ENCODE peak calls at places on chromosomes 12 and 14, in five cellular contexts. X is heart right ventricle, B is pancreas, L is right lobe of liver, G is bronchial epithelial cell. J is an unnamed sample.

GRCh38 chr14:83847102-83847501 is 1682.8 kb upstream of the FLRT2 start:
- DNase-seq in X (no peak), B (no peak), L (no peak), G (no peak), J (no peak)

GRCh38 chr14:22836301-22837058 is at the start of gene MMP14:
- DNase-seq in X (peak; percentile 76), B (peak; percentile 70), L (no peak), G (peak; percentile 50), J (peak; percentile 94)

GRCh38 chr12:124993568-124994434 is at the start of gene BRI3BP:
- DNase-seq in X (peak; percentile 32), B (peak; percentile 60), L (peak; percentile 80), G (peak; percentile 21), J (no peak)

GRCh38 chr12:78035913-78036658 is 205.4 kb downstream of the NAV3 start:
- DNase-seq in X (no peak), B (no peak), L (no peak), G (no peak), J (no peak)

GRCh38 chr12:3342051-3342450 is 149.0 kb upstream of the PRMT8 start:
- DNase-seq in X (peak; percentile 79), B (no peak), L (no peak), G (peak; percentile 16), J (no peak)

GRCh38 chr12:49863946-49864816 is 21.3 kb upstream of the BCDIN3D start:
- DNase-seq in X (no peak), B (no peak), L (no peak), G (no peak), J (no peak)

GRCh38 chr12:51528852-51529545 is 62.0 kb upstream of the SCN8A start:
- DNase-seq in X (no peak), B (no peak), L (no peak), G (no peak), J (no peak)

GRCh38 chr12:109761631-109761950 is 48.0 kb downstream of the FAM222A start:
- DNase-seq in X (no peak), B (no peak), L (peak; percentile 33), G (no peak), J (peak; percentile 40)

GRCh38 chr14:87522575-87522974 is 470.4 kb downstream of the GALC start:
- DNase-seq in X (no peak), B (peak; percentile 18), L (no peak), G (peak; percentile 72), J (no peak)

GRCh38 chr12:47876404-47876960 is 28.3 kb downstream of the VDR start:
- DNase-seq in X (no peak), B (no peak), L (no peak), G (peak; percentile 91), J (no peak)

GRCh38 chr12:109863961-109864712 is 16.2 kb downstream of the GLTP start:
- DNase-seq in X (no peak), B (peak; percentile 85), L (peak; percentile 85), G (peak; percentile 74), J (no peak)

GRCh38 chr12:62006076-62006732 is 254.0 kb upstream of the USP15 start:
- DNase-seq in X (no peak), B (no peak), L (no peak), G (peak; percentile 48), J (no peak)

GRCh38 chr14:101985957-101986356 is 21.6 kb downstream of the DYNC1H1 start:
- DNase-seq in X (no peak), B (no peak), L (no peak), G (no peak), J (no peak)
- H3K36me3 ChIP-seq in X (peaks cover 8% of the 10 kb centered on the region), B (peaks cover 56% of the 10 kb centered on the region), L (peaks cover 95% of the 10 kb centered on the region), G (peaks cover 41% of the 10 kb centered on the region), J (peaks cover 76% of the 10 kb centered on the region)

GRCh38 chr14:61570188-61570960 is 124.9 kb upstream of the HIF1A start:
- DNase-seq in X (no peak), B (no peak), L (peak; percentile 40), G (no peak), J (no peak)

GRCh38 chr14:61567838-61568571 is 127.3 kb upstream of the HIF1A start:
- DNase-seq in X (peak; percentile 68), B (no peak), L (peak; percentile 50), G (no peak), J (no peak)

GRCh38 chr14:61569308-61569707 is 126.0 kb upstream of the HIF1A start:
- DNase-seq in X (no peak), B (no peak), L (no peak), G (no peak), J (no peak)

GRCh38 chr14:61569783-61570182 is 125.5 kb upstream of the HIF1A start:
- DNase-seq in X (no peak), B (no peak), L (peak; percentile 51), G (peak; percentile 96), J (peak; percentile 76)

GRCh38 chr14:61568572-61569011 is 126.7 kb upstream of the HIF1A start:
- DNase-seq in X (no peak), B (peak; percentile 75), L (peak; percentile 80), G (no peak), J (no peak)
- H3K4me3 ChIP-seq in X (peak overlapping the region; percentile 43), B (peak overlapping the region; percentile 40), L (peak overlapping the region; percentile 41), G (no peak overlapping the region), J (no peak overlapping the region)

GRCh38 chr14:99937475-99938244 is 127.6 kb upstream of the EVL start:
- DNase-seq in X (no peak), B (no peak), L (no peak), G (peak; percentile 26), J (no peak)
- H3K36me3 ChIP-seq in X (no peaks in the 10 kb centered on the region), B (no peaks in the 10 kb centered on the region), L (no peaks in the 10 kb centered on the region), G (no peaks in the 10 kb centered on the region), J (peaks cover 43% of the 10 kb centered on the region)

DNA sequence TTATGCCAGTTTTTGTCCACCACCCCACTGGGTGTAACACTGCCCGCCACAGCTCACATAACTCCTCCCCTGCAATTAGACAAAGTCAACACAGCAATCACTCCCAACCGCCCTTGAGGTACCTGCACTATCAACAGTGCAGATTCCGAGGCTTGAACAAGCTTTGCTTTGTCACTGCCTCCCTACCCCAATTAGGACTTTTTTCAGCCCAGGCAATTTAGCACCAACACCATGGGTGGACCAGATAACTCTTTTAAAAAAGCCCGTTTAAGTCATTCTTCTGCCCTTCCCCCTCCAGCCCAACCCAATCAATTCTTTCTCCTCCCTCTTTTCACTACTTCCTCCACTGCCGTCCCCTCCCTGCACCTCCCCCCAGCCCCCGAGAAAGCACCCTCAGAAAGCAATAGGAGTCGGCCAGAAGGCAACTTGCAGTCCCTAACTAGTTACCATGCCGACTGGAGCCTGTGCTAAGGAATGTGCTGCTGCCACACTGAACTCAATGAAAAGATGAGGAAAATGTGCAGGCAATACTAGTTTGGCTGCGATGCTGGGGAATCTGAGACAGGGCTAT is 45.7 kb upstream of the OTX2 start:
- DNase-seq in X (no peak), B (no peak), L (no peak), G (no peak), J (no peak)
- H3K4me3 ChIP-seq in X (no peak overlapping the region), B (no peak overlapping the region), L (no peak overlapping the region), G (no peak overlapping the region), J (no peak overlapping the region)

GRCh38 chr14:74898694-74899093 is 17.0 kb downstream of the DLST start:
- DNase-seq in X (no peak), B (no peak), L (peak; percentile 89), G (no peak), J (no peak)

GRCh38 chr14:74906923-74907620 is 16.0 kb downstream of the RPS6KL1 start:
- DNase-seq in X (no peak), B (no peak), L (no peak), G (no peak), J (no peak)

GRCh38 chr14:74904623-74905503 is 18.2 kb downstream of the RPS6KL1 start:
- DNase-seq in X (no peak), B (no peak), L (no peak), G (no peak), J (no peak)

GRCh38 chr14:74905595-74906142 is 17.4 kb downstream of the RPS6KL1 start:
- DNase-seq in X (peak; percentile 71), B (peak; percentile 54), L (peak; percentile 75), G (no peak), J (peak; percentile 87)

GRCh38 chr14:74902941-74903705 is 19.9 kb downstream of the RPS6KL1 start:
- DNase-seq in X (no peak), B (no peak), L (no peak), G (no peak), J (no peak)
- H3K36me3 ChIP-seq in X (peaks cover 14% of the 10 kb centered on the region), B (peaks cover 26% of the 10 kb centered on the region), L (peaks cover 46% of the 10 kb centered on the region), G (peaks cover 32% of the 10 kb centered on the region), J (peaks cover 40% of the 10 kb centered on the region)

GRCh38 chr12:25054076-25054782 is 105.3 kb upstream of the BCAT1 start:
- DNase-seq in X (no peak), B (no peak), L (no peak), G (peak; percentile 93), J (no peak)

GRCh38 chr12:25056486-25057130 is 107.7 kb upstream of the BCAT1 start:
- DNase-seq in X (no peak), B (no peak), L (no peak), G (peak; percentile 74), J (no peak)

GRCh38 chr12:25058012-25058411 is 109.1 kb upstream of the BCAT1 start:
- DNase-seq in X (no peak), B (no peak), L (no peak), G (no peak), J (no peak)

GRCh38 chr12:25054783-25055144 is 105.9 kb upstream of the BCAT1 start:
- DNase-seq in X (no peak), B (no peak), L (no peak), G (peak; percentile 90), J (no peak)

GRCh38 chr12:25056011-25056410 is 107.1 kb upstream of the BCAT1 start:
- DNase-seq in X (no peak), B (peak; percentile 34), L (no peak), G (peak; percentile 82), J (no peak)
- H3K4me3 ChIP-seq in X (peak overlapping the region; percentile 3), B (no peak overlapping the region), L (no peak overlapping the region), G (no peak overlapping the region), J (no peak overlapping the region)

J was measured in sigmoid colon.